ENCODE peak calls at places on chromosomes 3 and 15, in six cellular contexts. F is Peyer's patch; R is heart right ventricle; V is pancreas; T is breast epithelium; P is CD8-positive, alpha-beta T cell. Z is an unnamed sample.

GRCh38 chr15:88624156-88624970 is 3.2 kb downstream of the AEN start:
- DNase-seq in F (no peak), R (peak; percentile 42), V (no peak), T (no peak), P (no peak), Z (no peak)

GRCh38 chr3:56654460-56654859 is 28.6 kb downstream of the TASOR start:
- DNase-seq in F (no peak), R (no peak), V (no peak), T (no peak), P (no peak), Z (no peak)

GRCh38 chr3:43785551-43785950 is 94.8 kb downstream of the ABHD5 start:
- DNase-seq in F (no peak), R (no peak), V (no peak), T (no peak), P (no peak), Z (no peak)

GRCh38 chr15:64092864-64093626 is 593 bp downstream of the CIAO2A start:
- DNase-seq in F (peak; percentile 63), R (peak; percentile 50), V (peak; percentile 62), T (no peak), P (peak; percentile 2), Z (no peak)

GRCh38 chr15:59976480-59976879 is 27.6 kb upstream of the FOXB1 start:
- DNase-seq in F (no peak), R (no peak), V (no peak), T (no peak), P (no peak), Z (no peak)

GRCh38 chr15:68289621-68290352 is 12.2 kb downstream of the FEM1B start:
- DNase-seq in F (no peak), R (no peak), V (no peak), T (no peak), P (no peak), Z (no peak)

GRCh38 chr3:197878427-197878826 is 71.6 kb upstream of the RPL35A start:
- DNase-seq in F (no peak), R (no peak), V (no peak), T (no peak), P (no peak), Z (peak; percentile 66)

GRCh38 chr3:62558549-62559112 is 185.3 kb upstream of the FEZF2 start:
- DNase-seq in F (no peak), R (no peak), V (no peak), T (no peak), P (no peak), Z (no peak)

GRCh38 chr3:133895208-133896001 is at the start of gene RAB6B:
- DNase-seq in F (no peak), R (peak; percentile 46), V (peak; percentile 37), T (no peak), P (no peak), Z (peak; percentile 46)

GRCh38 chr3:20511863-20512262 is 325.9 kb upstream of the SGO1 start:
- DNase-seq in F (no peak), R (peak; percentile 10), V (no peak), T (no peak), P (no peak), Z (no peak)

GRCh38 chr3:146547235-146547835 is 2.9 kb upstream of the PLSCR1 start:
- DNase-seq in F (no peak), R (no peak), V (no peak), T (no peak), P (no peak), Z (no peak)

GRCh38 chr15:44501768-44502366 is 35.1 kb upstream of the EIF3J start:
- DNase-seq in F (no peak), R (no peak), V (no peak), T (no peak), P (no peak), Z (no peak)

GRCh38 chr3:10557783-10558373 is 52.5 kb upstream of the ATP2B2 start:
- DNase-seq in F (no peak), R (no peak), V (no peak), T (no peak), P (no peak), Z (no peak)

GRCh38 chr15:67945951-67946700 is 106.3 kb upstream of the RNU6-1 start:
- DNase-seq in F (no peak), R (peak; percentile 22), V (no peak), T (peak; percentile 69), P (no peak), Z (no peak)

GRCh38 chr3:172447611-172448579 is at the start of gene GHSR:
- DNase-seq in F (peak; percentile 43), R (no peak), V (no peak), T (no peak), P (no peak), Z (no peak)

GRCh38 chr3:195212033-195212748 is 58.8 kb downstream of the XXYLT1 start:
- DNase-seq in F (no peak), R (no peak), V (no peak), T (no peak), P (no peak), Z (no peak)

GRCh38 chr3:186509423-186509822 is 34.8 kb downstream of the CRYGS start:
- DNase-seq in F (no peak), R (no peak), V (no peak), T (no peak), P (no peak), Z (no peak)

GRCh38 chr15:62756326-62756994 is 286.1 kb upstream of the TPM1 start:
- DNase-seq in F (no peak), R (no peak), V (no peak), T (no peak), P (no peak), Z (no peak)

GRCh38 chr15:92468987-92469386 is 75.3 kb downstream of the ST8SIA2 start:
- DNase-seq in F (no peak), R (no peak), V (no peak), T (no peak), P (no peak), Z (no peak)

GRCh38 chr15:84804005-84804803 is 13.0 kb upstream of the ALPK3 start:
- DNase-seq in F (no peak), R (no peak), V (no peak), T (peak; percentile 28), P (no peak), Z (no peak)

GRCh38 chr15:72472907-72473669 is 1.0 kb upstream of the ARIH1 start:
- DNase-seq in F (no peak), R (no peak), V (no peak), T (no peak), P (no peak), Z (no peak)

GRCh38 chr3:163722421-163722820 is 1355.9 kb downstream of the SI start:
- DNase-seq in F (no peak), R (no peak), V (no peak), T (no peak), P (no peak), Z (no peak)

GRCh38 chr15:63990449-63990848 is 55.8 kb downstream of the DAPK2 start:
- DNase-seq in F (no peak), R (no peak), V (no peak), T (no peak), P (no peak), Z (no peak)

GRCh38 chr3:148750296-148750695 is 52.6 kb downstream of the AGTR1 start:
- DNase-seq in F (no peak), R (no peak), V (no peak), T (no peak), P (no peak), Z (no peak)

GRCh38 chr3:115549111-115549510 is 74.2 kb upstream of the GAP43 start:
- DNase-seq in F (no peak), R (no peak), V (no peak), T (no peak), P (no peak), Z (no peak)

GRCh38 chr3:87836026-87836425 is 222.8 kb downstream of the CGGBP1 start:
- DNase-seq in F (no peak), R (no peak), V (no peak), T (no peak), P (no peak), Z (no peak)

GRCh38 chr3:88151358-88151757 is 1.6 kb downstream of the C3orf38 start:
- DNase-seq in F (no peak), R (no peak), V (no peak), T (no peak), P (no peak), Z (no peak)

GRCh38 chr3:194967126-194968117 is 281.7 kb downstream of the FAM43A start:
- DNase-seq in F (no peak), R (no peak), V (no peak), T (peak; percentile 7), P (no peak), Z (no peak)

GRCh38 chr3:81393251-81393650 is 368.2 kb downstream of the GBE1 start:
- DNase-seq in F (no peak), R (no peak), V (no peak), T (no peak), P (no peak), Z (no peak)
- H3K4me1 ChIP-seq in F (no peaks in the 10 kb centered on the region), R (no peaks in the 10 kb centered on the region), V (no peaks in the 10 kb centered on the region), T (no peaks in the 10 kb centered on the region), P (no peaks in the 10 kb centered on the region), Z (no peaks in the 10 kb centered on the region)

DNA sequence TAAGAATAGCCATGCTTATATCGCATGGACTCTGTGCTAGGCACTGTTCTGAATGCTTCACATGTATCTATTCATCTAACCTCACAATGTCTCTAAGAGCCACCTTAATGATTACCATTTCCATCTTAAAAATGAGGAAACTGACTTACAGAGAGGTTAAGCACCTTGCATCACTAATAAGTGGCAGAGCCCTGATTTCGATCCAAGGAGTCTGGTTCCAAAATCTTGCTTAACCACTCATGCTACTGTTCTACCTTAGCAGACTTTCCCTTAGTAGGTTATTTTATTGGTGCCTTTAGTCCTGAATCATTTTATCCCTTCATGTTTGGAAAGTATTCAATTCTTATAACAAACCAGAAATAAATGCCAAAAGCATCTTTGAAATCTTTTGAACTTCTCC is 89.2 kb upstream of the DCBLD2 start:
- DNase-seq in F (no peak), R (no peak), V (no peak), T (no peak), P (no peak), Z (no peak)
- H3K27ac ChIP-seq in F (no peak overlapping the region), R (no peak overlapping the region), V (no peak overlapping the region), T (no peak overlapping the region), P (no peak overlapping the region), Z (no peak overlapping the region)

DNA sequence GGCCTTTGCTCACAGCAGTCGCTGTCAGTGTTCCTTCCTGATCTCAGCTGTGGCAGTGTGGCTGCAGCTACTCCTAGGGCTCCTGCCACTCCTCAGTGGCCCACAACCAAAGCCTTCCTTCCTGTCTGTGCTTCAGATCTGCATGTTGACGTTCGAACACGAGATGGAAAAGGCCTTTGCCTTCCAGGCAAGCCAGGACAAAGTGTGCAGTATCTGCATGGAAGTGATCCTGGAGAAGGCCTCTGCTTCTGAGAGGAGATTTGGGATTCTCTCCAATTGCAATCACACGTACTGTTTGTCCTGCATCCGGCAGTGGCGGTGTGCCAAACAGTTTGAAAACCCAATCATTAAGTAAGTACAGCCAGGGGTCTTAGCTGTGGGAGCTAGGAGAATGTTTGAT is 17.8 kb downstream of the MKRN2 start:
- DNase-seq in F (no peak), R (no peak), V (no peak), T (no peak), P (no peak), Z (no peak)
- H3K36me3 ChIP-seq in F (no peaks in the 10 kb centered on the region), R (peaks cover 99% of the 10 kb centered on the region), V (peaks cover 32% of the 10 kb centered on the region), T (peaks cover 19% of the 10 kb centered on the region), P (peaks cover 54% of the 10 kb centered on the region), Z (peaks cover 98% of the 10 kb centered on the region)

GRCh38 chr3:5010140-5010539 is 30.9 kb downstream of the BHLHE40 start:
- DNase-seq in F (no peak), R (no peak), V (no peak), T (no peak), P (no peak), Z (no peak)
- H3K4me1 ChIP-seq in F (no peaks in the 10 kb centered on the region), R (peaks cover 7% of the 10 kb centered on the region), V (no peaks in the 10 kb centered on the region), T (no peaks in the 10 kb centered on the region), P (peaks cover 13% of the 10 kb centered on the region), Z (peaks cover 22% of the 10 kb centered on the region)

Z was measured in lower lobe of right lung.